ENCODE peak calls at places on chromosomes 6 and 20, in nine cellular contexts. O is memory B cell; K is T-cell; N is activated CD8-positive, alpha-beta T cell treated with anti-CD3 and anti-CD28 coated beads, Interleukin-2, amount 10 ng/mL, durations not matched to agents 7 days and 5 days; I is left ventricle myocardium superior; P is T-helper 17 cell; Z is body of pancreas; V is upper lobe of right lung; L is central memory CD8-positive, alpha-beta T cell. S is an unnamed sample.

GRCh38 chr6:7042056-7042653 is 65.6 kb upstream of the RREB1 start:
- ATAC-seq in O (no peak), K (no peak), N (no peak), I (peak), P (no peak), Z (peak), V (peak), L (no peak), S (no peak)

GRCh38 chr20:19835533-19836222 is 77.6 kb downstream of the RIN2 start:
- ATAC-seq in O (no peak), K (no peak), N (no peak), I (peak), P (no peak), Z (no peak), V (peak), L (no peak), S (no peak)

GRCh38 chr6:106444777-106445507 is 84.4 kb downstream of the CRYBG1 start:
- ATAC-seq in O (peak), K (peak), N (peak), I (peak), P (peak), Z (peak), V (peak), L (peak), S (peak)

GRCh38 chr6:70708448-70708847 is 40.8 kb downstream of the SMAP1 start:
- ATAC-seq in O (no peak), K (no peak), N (no peak), I (no peak), P (no peak), Z (no peak), V (no peak), L (no peak), S (no peak)

GRCh38 chr20:1912056-1912455 is 16.8 kb downstream of the SIRPA start:
- ATAC-seq in O (no peak), K (no peak), N (no peak), I (peak), P (no peak), Z (no peak), V (no peak), L (no peak), S (no peak)

GRCh38 chr6:158050955-158051354 is 69.3 kb downstream of the SYNJ2 start:
- ATAC-seq in O (no peak), K (no peak), N (no peak), I (no peak), P (no peak), Z (no peak), V (no peak), L (no peak), S (no peak)

GRCh38 chr6:12160350-12160749 is 129.8 kb upstream of the EDN1 start:
- ATAC-seq in O (no peak), K (no peak), N (no peak), I (peak), P (no peak), Z (peak), V (no peak), L (no peak), S (peak)

GRCh38 chr20:64065973-64066341 is 3.0 kb downstream of the TCEA2 start:
- ATAC-seq in O (peak), K (peak), N (peak), I (no peak), P (peak), Z (no peak), V (no peak), L (peak), S (no peak)

GRCh38 chr6:119129148-119129967 is 50.9 kb upstream of the FAM184A start:
- ATAC-seq in O (peak), K (peak), N (peak), I (peak), P (peak), Z (peak), V (peak), L (peak), S (peak)

GRCh38 chr6:95216560-95216959 is 360.8 kb upstream of the MANEA start:
- ATAC-seq in O (no peak), K (no peak), N (no peak), I (no peak), P (no peak), Z (no peak), V (no peak), L (no peak), S (no peak)

GRCh38 chr6:19737968-19738367 is 99.2 kb upstream of the ID4 start:
- ATAC-seq in O (no peak), K (no peak), N (no peak), I (no peak), P (no peak), Z (no peak), V (no peak), L (no peak), S (no peak)

GRCh38 chr6:5645275-5645674 is 361.4 kb downstream of the NRN1 start:
- ATAC-seq in O (no peak), K (no peak), N (no peak), I (peak), P (no peak), Z (no peak), V (no peak), L (no peak), S (no peak)

GRCh38 chr20:31859266-31859997 is 10.9 kb downstream of the DUSP15 start:
- ATAC-seq in O (no peak), K (no peak), N (no peak), I (no peak), P (no peak), Z (no peak), V (no peak), L (no peak), S (no peak)

GRCh38 chr6:22020299-22020998 is 276.4 kb downstream of the PRL start:
- ATAC-seq in O (no peak), K (no peak), N (no peak), I (no peak), P (no peak), Z (no peak), V (no peak), L (no peak), S (no peak)

GRCh38 chr6:83511901-83512681 is at the start of gene PRSS35:
- ATAC-seq in O (peak), K (peak), N (peak), I (peak), P (peak), Z (peak), V (peak), L (peak), S (peak)

GRCh38 chr6:139722540-139722939 is 348.1 kb upstream of the CITED2 start:
- ATAC-seq in O (no peak), K (no peak), N (no peak), I (no peak), P (no peak), Z (no peak), V (no peak), L (no peak), S (no peak)

GRCh38 chr20:10783660-10784336 is 110.0 kb upstream of the JAG1 start:
- ATAC-seq in O (no peak), K (no peak), N (no peak), I (no peak), P (no peak), Z (peak), V (no peak), L (no peak), S (no peak)

GRCh38 chr6:31010393-31011060 is at the start of gene MUC22:
- ATAC-seq in O (no peak), K (no peak), N (no peak), I (no peak), P (no peak), Z (no peak), V (no peak), L (no peak), S (no peak)

GRCh38 chr6:9397981-9398559 is 962.7 kb upstream of the SLC35B3 start:
- ATAC-seq in O (no peak), K (no peak), N (no peak), I (peak), P (no peak), Z (peak), V (peak), L (no peak), S (no peak)

GRCh38 chr6:70221025-70221714 is 81.7 kb downstream of the COL9A1 start:
- ATAC-seq in O (peak), K (no peak), N (no peak), I (no peak), P (peak), Z (peak), V (peak), L (no peak), S (no peak)

GRCh38 chr20:38890497-38890818 is 35.8 kb upstream of the FAM83D start:
- ATAC-seq in O (no peak), K (no peak), N (no peak), I (no peak), P (no peak), Z (no peak), V (no peak), L (no peak), S (no peak)

GRCh38 chr6:105794870-105795269 is 291.3 kb upstream of the PRDM1 start:
- ATAC-seq in O (no peak), K (no peak), N (no peak), I (no peak), P (no peak), Z (no peak), V (no peak), L (no peak), S (no peak)

GRCh38 chr6:322205-322930 is 30.1 kb downstream of the DUSP22 start:
- ATAC-seq in O (no peak), K (no peak), N (no peak), I (no peak), P (no peak), Z (no peak), V (no peak), L (no peak), S (no peak)

GRCh38 chr6:169363590-169363989 is 109.9 kb upstream of the THBS2 start:
- ATAC-seq in O (no peak), K (no peak), N (no peak), I (no peak), P (no peak), Z (no peak), V (no peak), L (no peak), S (no peak)

GRCh38 chr6:144234935-144235334 is 50.2 kb upstream of the UTRN start:
- ATAC-seq in O (no peak), K (no peak), N (no peak), I (no peak), P (no peak), Z (no peak), V (no peak), L (no peak), S (no peak)

GRCh38 chr6:143333749-143334520 is 116.6 kb downstream of the ADAT2 start:
- ATAC-seq in O (no peak), K (no peak), N (no peak), I (no peak), P (no peak), Z (no peak), V (no peak), L (no peak), S (no peak)

GRCh38 chr20:34013532-34013931 is 19.8 kb downstream of the RALY start:
- ATAC-seq in O (no peak), K (no peak), N (no peak), I (no peak), P (no peak), Z (no peak), V (no peak), L (no peak), S (no peak)

GRCh38 chr6:34359438-34360158 is 32.9 kb downstream of the NUDT3 start:
- ATAC-seq in O (no peak), K (no peak), N (no peak), I (no peak), P (no peak), Z (no peak), V (no peak), L (no peak), S (no peak)

GRCh38 chr20:56664791-56665190 is 35.7 kb downstream of the TFAP2C start:
- ATAC-seq in O (no peak), K (no peak), N (no peak), I (no peak), P (no peak), Z (no peak), V (no peak), L (no peak), S (no peak)

GRCh38 chr6:11912420-11912819 is 99.7 kb upstream of the HIVEP1 start:
- ATAC-seq in O (no peak), K (no peak), N (no peak), I (no peak), P (no peak), Z (no peak), V (peak), L (no peak), S (no peak)

GRCh38 chr20:31890646-31891045 is 20.2 kb downstream of the TTLL9 start:
- ATAC-seq in O (no peak), K (no peak), N (no peak), I (no peak), P (no peak), Z (no peak), V (no peak), L (no peak), S (no peak)

GRCh38 chr6:34237722-34238506 is 1.2 kb downstream of the HMGA1 start:
- ATAC-seq in O (peak), K (peak), N (peak), I (peak), P (peak), Z (peak), V (peak), L (no peak), S (no peak)

GRCh38 chr20:19943021-19943659 is 74.0 kb upstream of the NAA20 start:
- ATAC-seq in O (no peak), K (no peak), N (no peak), I (peak), P (no peak), Z (peak), V (peak), L (no peak), S (peak)

GRCh38 chr20:51108638-51109363 is 85.9 kb upstream of the KCNG1 start:
- ATAC-seq in O (no peak), K (no peak), N (no peak), I (no peak), P (no peak), Z (no peak), V (no peak), L (no peak), S (no peak)